ENCODE peak calls at places on chromosome 2, in ten cellular contexts. One of them, this sample, is unnamed.

GRCh38 chr2:86809481-86810121 is 18.9 kb upstream of the CD8A start:
- DNase-seq in hepatic stellate cell: no peak
- DNase-seq in substantia nigra: no peak
- DNase-seq in MV-4-11: no peak
- DNase-seq in NCI-H345: no peak
- DNase-seq in NCI-H1694: no peak
- DNase-seq in stimulated activated CD8-positive, alpha-beta memory T cell treated with anti-CD3 and anti-CD28 coated beads, Interleukin-7, amount 100 ng/mL, for 24 hours: no peak
- DNase-seq in RCC 7860: no peak
- DNase-seq in NCI-H748 treated with DMSO at 0.1 percent for 48 hours: no peak
- DNase-seq in prostate gland: no peak
- DNase-seq in this sample: no peak

GRCh38 chr2:234621120-234621519 is 124.2 kb upstream of the ARL4C start:
- DNase-seq in hepatic stellate cell: no peak
- DNase-seq in substantia nigra: no peak
- DNase-seq in MV-4-11: no peak
- DNase-seq in NCI-H345: no peak
- DNase-seq in NCI-H1694: no peak
- DNase-seq in stimulated activated CD8-positive, alpha-beta memory T cell treated with anti-CD3 and anti-CD28 coated beads, Interleukin-7, amount 100 ng/mL, for 24 hours: no peak
- DNase-seq in RCC 7860: no peak
- DNase-seq in NCI-H748 treated with DMSO at 0.1 percent for 48 hours: no peak
- DNase-seq in prostate gland: no peak
- DNase-seq in this sample: no peak

GRCh38 chr2:216151313-216152030 is 42.3 kb downstream of the XRCC5 start:
- DNase-seq in hepatic stellate cell: no peak
- DNase-seq in substantia nigra: no peak
- DNase-seq in MV-4-11: no peak
- DNase-seq in NCI-H345: no peak
- DNase-seq in NCI-H1694: no peak
- DNase-seq in stimulated activated CD8-positive, alpha-beta memory T cell treated with anti-CD3 and anti-CD28 coated beads, Interleukin-7, amount 100 ng/mL, for 24 hours: no peak
- DNase-seq in RCC 7860: peak; percentile 49
- DNase-seq in NCI-H748 treated with DMSO at 0.1 percent for 48 hours: no peak
- DNase-seq in prostate gland: no peak
- DNase-seq in this sample: no peak

GRCh38 chr2:238820909-238821308 is 27.0 kb upstream of the TWIST2 start:
- DNase-seq in hepatic stellate cell: no peak
- DNase-seq in substantia nigra: no peak
- DNase-seq in MV-4-11: no peak
- DNase-seq in NCI-H345: no peak
- DNase-seq in NCI-H1694: no peak
- DNase-seq in stimulated activated CD8-positive, alpha-beta memory T cell treated with anti-CD3 and anti-CD28 coated beads, Interleukin-7, amount 100 ng/mL, for 24 hours: no peak
- DNase-seq in RCC 7860: no peak
- DNase-seq in NCI-H748 treated with DMSO at 0.1 percent for 48 hours: no peak
- DNase-seq in prostate gland: no peak
- DNase-seq in this sample: no peak

GRCh38 chr2:157760949-157761348 is 115.2 kb downstream of the ACVR1 start:
- DNase-seq in hepatic stellate cell: no peak
- DNase-seq in substantia nigra: no peak
- DNase-seq in MV-4-11: peak; percentile 56
- DNase-seq in NCI-H345: no peak
- DNase-seq in NCI-H1694: no peak
- DNase-seq in stimulated activated CD8-positive, alpha-beta memory T cell treated with anti-CD3 and anti-CD28 coated beads, Interleukin-7, amount 100 ng/mL, for 24 hours: no peak
- DNase-seq in RCC 7860: no peak
- DNase-seq in NCI-H748 treated with DMSO at 0.1 percent for 48 hours: no peak
- DNase-seq in prostate gland: no peak
- DNase-seq in this sample: no peak

GRCh38 chr2:229679393-229680125 is 34.8 kb downstream of the DNER start:
- DNase-seq in hepatic stellate cell: no peak
- DNase-seq in substantia nigra: no peak
- DNase-seq in MV-4-11: no peak
- DNase-seq in NCI-H345: no peak
- DNase-seq in NCI-H1694: no peak
- DNase-seq in stimulated activated CD8-positive, alpha-beta memory T cell treated with anti-CD3 and anti-CD28 coated beads, Interleukin-7, amount 100 ng/mL, for 24 hours: no peak
- DNase-seq in RCC 7860: no peak
- DNase-seq in NCI-H748 treated with DMSO at 0.1 percent for 48 hours: no peak
- DNase-seq in prostate gland: no peak
- DNase-seq in this sample: no peak

GRCh38 chr2:57981369-57981768 is 65.2 kb upstream of the VRK2 start:
- DNase-seq in hepatic stellate cell: no peak
- DNase-seq in substantia nigra: no peak
- DNase-seq in MV-4-11: no peak
- DNase-seq in NCI-H345: no peak
- DNase-seq in NCI-H1694: no peak
- DNase-seq in stimulated activated CD8-positive, alpha-beta memory T cell treated with anti-CD3 and anti-CD28 coated beads, Interleukin-7, amount 100 ng/mL, for 24 hours: no peak
- DNase-seq in RCC 7860: no peak
- DNase-seq in NCI-H748 treated with DMSO at 0.1 percent for 48 hours: no peak
- DNase-seq in prostate gland: no peak
- DNase-seq in this sample: no peak

GRCh38 chr2:233772583-233772982 is 5.5 kb upstream of the MROH2A start:
- DNase-seq in hepatic stellate cell: no peak
- DNase-seq in substantia nigra: no peak
- DNase-seq in MV-4-11: no peak
- DNase-seq in NCI-H345: no peak
- DNase-seq in NCI-H1694: no peak
- DNase-seq in stimulated activated CD8-positive, alpha-beta memory T cell treated with anti-CD3 and anti-CD28 coated beads, Interleukin-7, amount 100 ng/mL, for 24 hours: no peak
- DNase-seq in RCC 7860: no peak
- DNase-seq in NCI-H748 treated with DMSO at 0.1 percent for 48 hours: no peak
- DNase-seq in prostate gland: no peak
- DNase-seq in this sample: no peak

GRCh38 chr2:144431384-144431783 is 88.5 kb downstream of the ZEB2 start:
- DNase-seq in hepatic stellate cell: no peak
- DNase-seq in substantia nigra: no peak
- DNase-seq in MV-4-11: no peak
- DNase-seq in NCI-H345: peak; percentile 78
- DNase-seq in NCI-H1694: no peak
- DNase-seq in stimulated activated CD8-positive, alpha-beta memory T cell treated with anti-CD3 and anti-CD28 coated beads, Interleukin-7, amount 100 ng/mL, for 24 hours: no peak
- DNase-seq in RCC 7860: no peak
- DNase-seq in NCI-H748 treated with DMSO at 0.1 percent for 48 hours: peak; percentile 67
- DNase-seq in prostate gland: no peak
- DNase-seq in this sample: no peak

GRCh38 chr2:134765987-134766386 is 47.2 kb upstream of the TMEM163 start:
- DNase-seq in hepatic stellate cell: no peak
- DNase-seq in substantia nigra: no peak
- DNase-seq in MV-4-11: no peak
- DNase-seq in NCI-H345: no peak
- DNase-seq in NCI-H1694: no peak
- DNase-seq in stimulated activated CD8-positive, alpha-beta memory T cell treated with anti-CD3 and anti-CD28 coated beads, Interleukin-7, amount 100 ng/mL, for 24 hours: no peak
- DNase-seq in RCC 7860: no peak
- DNase-seq in NCI-H748 treated with DMSO at 0.1 percent for 48 hours: no peak
- DNase-seq in prostate gland: no peak
- DNase-seq in this sample: no peak

GRCh38 chr2:88919087-88919738 is 227.7 kb downstream of the RPIA start:
- DNase-seq in hepatic stellate cell: no peak
- DNase-seq in substantia nigra: no peak
- DNase-seq in MV-4-11: peak; percentile 24
- DNase-seq in NCI-H345: no peak
- DNase-seq in NCI-H1694: no peak
- DNase-seq in stimulated activated CD8-positive, alpha-beta memory T cell treated with anti-CD3 and anti-CD28 coated beads, Interleukin-7, amount 100 ng/mL, for 24 hours: no peak
- DNase-seq in RCC 7860: peak; percentile 15
- DNase-seq in NCI-H748 treated with DMSO at 0.1 percent for 48 hours: peak; percentile 2
- DNase-seq in prostate gland: no peak
- DNase-seq in this sample: no peak

GRCh38 chr2:162480067-162480466 is 136.1 kb downstream of the GCA start:
- DNase-seq in hepatic stellate cell: no peak
- DNase-seq in substantia nigra: no peak
- DNase-seq in MV-4-11: peak; percentile 5
- DNase-seq in NCI-H345: no peak
- DNase-seq in NCI-H1694: no peak
- DNase-seq in stimulated activated CD8-positive, alpha-beta memory T cell treated with anti-CD3 and anti-CD28 coated beads, Interleukin-7, amount 100 ng/mL, for 24 hours: no peak
- DNase-seq in RCC 7860: no peak
- DNase-seq in NCI-H748 treated with DMSO at 0.1 percent for 48 hours: no peak
- DNase-seq in prostate gland: no peak
- DNase-seq in this sample: no peak

GRCh38 chr2:7766978-7767565 is 849.9 kb downstream of the RNF144A start:
- DNase-seq in hepatic stellate cell: no peak
- DNase-seq in substantia nigra: no peak
- DNase-seq in MV-4-11: no peak
- DNase-seq in NCI-H345: no peak
- DNase-seq in NCI-H1694: no peak
- DNase-seq in stimulated activated CD8-positive, alpha-beta memory T cell treated with anti-CD3 and anti-CD28 coated beads, Interleukin-7, amount 100 ng/mL, for 24 hours: no peak
- DNase-seq in RCC 7860: no peak
- DNase-seq in NCI-H748 treated with DMSO at 0.1 percent for 48 hours: no peak
- DNase-seq in prostate gland: no peak
- DNase-seq in this sample: no peak

GRCh38 chr2:7930800-7931635 is 750.8 kb upstream of the ID2 start:
- DNase-seq in hepatic stellate cell: no peak
- DNase-seq in substantia nigra: no peak
- DNase-seq in MV-4-11: no peak
- DNase-seq in NCI-H345: no peak
- DNase-seq in NCI-H1694: peak; percentile 47
- DNase-seq in stimulated activated CD8-positive, alpha-beta memory T cell treated with anti-CD3 and anti-CD28 coated beads, Interleukin-7, amount 100 ng/mL, for 24 hours: no peak
- DNase-seq in RCC 7860: no peak
- DNase-seq in NCI-H748 treated with DMSO at 0.1 percent for 48 hours: no peak
- DNase-seq in prostate gland: no peak
- DNase-seq in this sample: no peak

GRCh38 chr2:179104736-179105135 is 54.8 kb upstream of the CCDC141 start:
- DNase-seq in hepatic stellate cell: no peak
- DNase-seq in substantia nigra: no peak
- DNase-seq in MV-4-11: peak; percentile 83
- DNase-seq in NCI-H345: no peak
- DNase-seq in NCI-H1694: no peak
- DNase-seq in stimulated activated CD8-positive, alpha-beta memory T cell treated with anti-CD3 and anti-CD28 coated beads, Interleukin-7, amount 100 ng/mL, for 24 hours: no peak
- DNase-seq in RCC 7860: peak; percentile 23
- DNase-seq in NCI-H748 treated with DMSO at 0.1 percent for 48 hours: no peak
- DNase-seq in prostate gland: no peak
- DNase-seq in this sample: no peak

GRCh38 chr2:1755436-1756191 is 11.3 kb upstream of the PXDN start:
- DNase-seq in hepatic stellate cell: peak; percentile 90
- DNase-seq in substantia nigra: no peak
- DNase-seq in MV-4-11: no peak
- DNase-seq in NCI-H345: no peak
- DNase-seq in NCI-H1694: no peak
- DNase-seq in stimulated activated CD8-positive, alpha-beta memory T cell treated with anti-CD3 and anti-CD28 coated beads, Interleukin-7, amount 100 ng/mL, for 24 hours: no peak
- DNase-seq in RCC 7860: peak; percentile 69
- DNase-seq in NCI-H748 treated with DMSO at 0.1 percent for 48 hours: no peak
- DNase-seq in prostate gland: no peak
- DNase-seq in this sample: no peak

GRCh38 chr2:201235865-201236811 is 24.2 kb upstream of the CASP8 start:
- DNase-seq in hepatic stellate cell: peak; percentile 60
- DNase-seq in substantia nigra: peak; percentile 15
- DNase-seq in MV-4-11: peak; percentile 63
- DNase-seq in NCI-H345: peak; percentile 34
- DNase-seq in NCI-H1694: peak; percentile 80
- DNase-seq in stimulated activated CD8-positive, alpha-beta memory T cell treated with anti-CD3 and anti-CD28 coated beads, Interleukin-7, amount 100 ng/mL, for 24 hours: no peak
- DNase-seq in RCC 7860: peak; percentile 61
- DNase-seq in NCI-H748 treated with DMSO at 0.1 percent for 48 hours: peak; percentile 27
- DNase-seq in prostate gland: peak; percentile 51
- DNase-seq in this sample: no peak

GRCh38 chr2:119290859-119291587 is 67.4 kb downstream of the STEAP3 start:
- DNase-seq in hepatic stellate cell: peak; percentile 78
- DNase-seq in substantia nigra: peak; percentile 66
- DNase-seq in MV-4-11: peak; percentile 68
- DNase-seq in NCI-H345: peak; percentile 80
- DNase-seq in NCI-H1694: peak; percentile 60
- DNase-seq in stimulated activated CD8-positive, alpha-beta memory T cell treated with anti-CD3 and anti-CD28 coated beads, Interleukin-7, amount 100 ng/mL, for 24 hours: peak; percentile 21
- DNase-seq in RCC 7860: peak; percentile 35
- DNase-seq in NCI-H748 treated with DMSO at 0.1 percent for 48 hours: peak; percentile 25
- DNase-seq in prostate gland: peak; percentile 60
- DNase-seq in this sample: peak; percentile 77

GRCh38 chr2:157257312-157258252 is at the start of gene GALNT5:
- DNase-seq in hepatic stellate cell: peak; percentile 8
- DNase-seq in substantia nigra: no peak
- DNase-seq in MV-4-11: peak; percentile 16
- DNase-seq in NCI-H345: no peak
- DNase-seq in NCI-H1694: peak; percentile 84
- DNase-seq in stimulated activated CD8-positive, alpha-beta memory T cell treated with anti-CD3 and anti-CD28 coated beads, Interleukin-7, amount 100 ng/mL, for 24 hours: no peak
- DNase-seq in RCC 7860: no peak
- DNase-seq in NCI-H748 treated with DMSO at 0.1 percent for 48 hours: peak; percentile 28
- DNase-seq in prostate gland: peak; percentile 12
- DNase-seq in this sample: no peak

GRCh38 chr2:98608962-98609604 is 694 bp downstream of the UNC50 start:
- DNase-seq in hepatic stellate cell: peak; percentile 50
- DNase-seq in substantia nigra: no peak
- DNase-seq in MV-4-11: no peak
- DNase-seq in NCI-H345: no peak
- DNase-seq in NCI-H1694: no peak
- DNase-seq in stimulated activated CD8-positive, alpha-beta memory T cell treated with anti-CD3 and anti-CD28 coated beads, Interleukin-7, amount 100 ng/mL, for 24 hours: no peak
- DNase-seq in RCC 7860: peak; percentile 7
- DNase-seq in NCI-H748 treated with DMSO at 0.1 percent for 48 hours: no peak
- DNase-seq in prostate gland: no peak
- DNase-seq in this sample: no peak

GRCh38 chr2:23485261-23485660 is 100.3 kb downstream of the KLHL29 start:
- DNase-seq in hepatic stellate cell: no peak
- DNase-seq in substantia nigra: no peak
- DNase-seq in MV-4-11: no peak
- DNase-seq in NCI-H345: no peak
- DNase-seq in NCI-H1694: no peak
- DNase-seq in stimulated activated CD8-positive, alpha-beta memory T cell treated with anti-CD3 and anti-CD28 coated beads, Interleukin-7, amount 100 ng/mL, for 24 hours: no peak
- DNase-seq in RCC 7860: no peak
- DNase-seq in NCI-H748 treated with DMSO at 0.1 percent for 48 hours: no peak
- DNase-seq in prostate gland: no peak
- DNase-seq in this sample: no peak

GRCh38 chr2:215022418-215022817 is 116.0 kb downstream of the ABCA12 start:
- DNase-seq in hepatic stellate cell: peak; percentile 10
- DNase-seq in substantia nigra: no peak
- DNase-seq in MV-4-11: no peak
- DNase-seq in NCI-H345: no peak
- DNase-seq in NCI-H1694: no peak
- DNase-seq in stimulated activated CD8-positive, alpha-beta memory T cell treated with anti-CD3 and anti-CD28 coated beads, Interleukin-7, amount 100 ng/mL, for 24 hours: no peak
- DNase-seq in RCC 7860: no peak
- DNase-seq in NCI-H748 treated with DMSO at 0.1 percent for 48 hours: no peak
- DNase-seq in prostate gland: no peak
- DNase-seq in this sample: no peak

GRCh38 chr2:232632904-232633412 is 446 bp upstream of the EFHD1 start:
- DNase-seq in hepatic stellate cell: peak; percentile 53
- DNase-seq in substantia nigra: peak; percentile 56
- DNase-seq in MV-4-11: no peak
- DNase-seq in NCI-H345: peak; percentile 55
- DNase-seq in NCI-H1694: peak; percentile 19
- DNase-seq in stimulated activated CD8-positive, alpha-beta memory T cell treated with anti-CD3 and anti-CD28 coated beads, Interleukin-7, amount 100 ng/mL, for 24 hours: no peak
- DNase-seq in RCC 7860: no peak
- DNase-seq in NCI-H748 treated with DMSO at 0.1 percent for 48 hours: peak; percentile 42
- DNase-seq in prostate gland: no peak
- DNase-seq in this sample: peak; percentile 50

GRCh38 chr2:233470839-233471238 is 95.7 kb downstream of the USP40 start:
- DNase-seq in hepatic stellate cell: no peak
- DNase-seq in substantia nigra: no peak
- DNase-seq in MV-4-11: no peak
- DNase-seq in NCI-H345: no peak
- DNase-seq in NCI-H1694: no peak
- DNase-seq in stimulated activated CD8-positive, alpha-beta memory T cell treated with anti-CD3 and anti-CD28 coated beads, Interleukin-7, amount 100 ng/mL, for 24 hours: no peak
- DNase-seq in RCC 7860: no peak
- DNase-seq in NCI-H748 treated with DMSO at 0.1 percent for 48 hours: no peak
- DNase-seq in prostate gland: no peak
- DNase-seq in this sample: no peak

GRCh38 chr2:46134531-46135229 is 162.5 kb upstream of the EPAS1 start:
- DNase-seq in hepatic stellate cell: peak; percentile 69
- DNase-seq in substantia nigra: no peak
- DNase-seq in MV-4-11: no peak
- DNase-seq in NCI-H345: peak; percentile 65
- DNase-seq in NCI-H1694: peak; percentile 77
- DNase-seq in stimulated activated CD8-positive, alpha-beta memory T cell treated with anti-CD3 and anti-CD28 coated beads, Interleukin-7, amount 100 ng/mL, for 24 hours: no peak
- DNase-seq in RCC 7860: no peak
- DNase-seq in NCI-H748 treated with DMSO at 0.1 percent for 48 hours: no peak
- DNase-seq in prostate gland: peak; percentile 68
- DNase-seq in this sample: no peak

GRCh38 chr2:239953418-239954061 is 71.6 kb downstream of the NDUFA10 start:
- DNase-seq in hepatic stellate cell: peak; percentile 62
- DNase-seq in substantia nigra: no peak
- DNase-seq in MV-4-11: peak; percentile 5
- DNase-seq in NCI-H345: no peak
- DNase-seq in NCI-H1694: no peak
- DNase-seq in stimulated activated CD8-positive, alpha-beta memory T cell treated with anti-CD3 and anti-CD28 coated beads, Interleukin-7, amount 100 ng/mL, for 24 hours: no peak
- DNase-seq in RCC 7860: no peak
- DNase-seq in NCI-H748 treated with DMSO at 0.1 percent for 48 hours: no peak
- DNase-seq in prostate gland: peak; percentile 44
- DNase-seq in this sample: no peak

GRCh38 chr2:14072338-14072737 is 560.2 kb upstream of the LRATD1 start:
- DNase-seq in hepatic stellate cell: no peak
- DNase-seq in substantia nigra: no peak
- DNase-seq in MV-4-11: peak; percentile 76
- DNase-seq in NCI-H345: no peak
- DNase-seq in NCI-H1694: no peak
- DNase-seq in stimulated activated CD8-positive, alpha-beta memory T cell treated with anti-CD3 and anti-CD28 coated beads, Interleukin-7, amount 100 ng/mL, for 24 hours: no peak
- DNase-seq in RCC 7860: no peak
- DNase-seq in NCI-H748 treated with DMSO at 0.1 percent for 48 hours: no peak
- DNase-seq in prostate gland: no peak
- DNase-seq in this sample: no peak

GRCh38 chr2:33264766-33265165 is 211.7 kb upstream of the RASGRP3 start:
- DNase-seq in hepatic stellate cell: no peak
- DNase-seq in substantia nigra: no peak
- DNase-seq in MV-4-11: no peak
- DNase-seq in NCI-H345: no peak
- DNase-seq in NCI-H1694: no peak
- DNase-seq in stimulated activated CD8-positive, alpha-beta memory T cell treated with anti-CD3 and anti-CD28 coated beads, Interleukin-7, amount 100 ng/mL, for 24 hours: no peak
- DNase-seq in RCC 7860: no peak
- DNase-seq in NCI-H748 treated with DMSO at 0.1 percent for 48 hours: no peak
- DNase-seq in prostate gland: no peak
- DNase-seq in this sample: no peak

This sample was measured in anterior cingulate cortex.